ENCODE peak calls at places on chromosome 16, in seven cellular contexts. One of them, this sample, is unnamed. For H3K27me3, the result is how much of the 10 kb centered on the place peaks cover.

GRCh38 chr16:84584678-84585077 is 33.2 kb downstream of the COTL1 start:
- DNase-seq in IMR-90: no peak
- DNase-seq in mesendoderm: no peak
- DNase-seq in H9: no peak
- DNase-seq in H1: no peak
- DNase-seq in trophoblast cell: no peak
- DNase-seq in mesenchymal stem cell: no peak
- DNase-seq in this sample: no peak

GRCh38 chr16:17364319-17365210 is 106.2 kb downstream of the XYLT1 start:
- DNase-seq in IMR-90: peak
- DNase-seq in mesendoderm: no peak
- DNase-seq in H9: no peak
- DNase-seq in H1: no peak
- DNase-seq in trophoblast cell: no peak
- DNase-seq in mesenchymal stem cell: no peak
- DNase-seq in this sample: no peak

GRCh38 chr16:68995011-68995504 is 110.4 kb upstream of the HAS3 start:
- DNase-seq in IMR-90: peak
- DNase-seq in mesendoderm: peak
- DNase-seq in H9: peak
- DNase-seq in H1: peak
- DNase-seq in trophoblast cell: peak
- DNase-seq in mesenchymal stem cell: peak
- DNase-seq in this sample: no peak

GRCh38 chr16:58366247-58367031 is 25.8 kb upstream of the GINS3 start:
- DNase-seq in IMR-90: peak
- DNase-seq in mesendoderm: no peak
- DNase-seq in H9: no peak
- DNase-seq in H1: no peak
- DNase-seq in trophoblast cell: peak
- DNase-seq in mesenchymal stem cell: peak
- DNase-seq in this sample: no peak

GRCh38 chr16:75803753-75804152 is 77.5 kb upstream of the CPHXL start:
- DNase-seq in IMR-90: no peak
- DNase-seq in mesendoderm: no peak
- DNase-seq in H9: no peak
- DNase-seq in H1: no peak
- DNase-seq in trophoblast cell: no peak
- DNase-seq in mesenchymal stem cell: no peak
- DNase-seq in this sample: no peak

GRCh38 chr16:28499854-28500253 is 5.4 kb downstream of the APOBR start:
- DNase-seq in IMR-90: no peak
- DNase-seq in mesendoderm: peak
- DNase-seq in H9: no peak
- DNase-seq in H1: no peak
- DNase-seq in trophoblast cell: peak
- DNase-seq in mesenchymal stem cell: no peak
- DNase-seq in this sample: no peak

GRCh38 chr16:12837344-12837743 is 33.7 kb upstream of the CPPED1 start:
- DNase-seq in IMR-90: no peak
- DNase-seq in mesendoderm: no peak
- DNase-seq in H9: no peak
- DNase-seq in H1: no peak
- DNase-seq in trophoblast cell: no peak
- DNase-seq in mesenchymal stem cell: no peak
- DNase-seq in this sample: no peak

GRCh38 chr16:31409433-31409832 is 16.3 kb downstream of the ITGAD start:
- DNase-seq in IMR-90: peak
- DNase-seq in mesendoderm: no peak
- DNase-seq in H9: no peak
- DNase-seq in H1: no peak
- DNase-seq in trophoblast cell: peak
- DNase-seq in mesenchymal stem cell: peak
- DNase-seq in this sample: no peak

GRCh38 chr16:19601083-19601976 is 45.8 kb downstream of the VPS35L start:
- DNase-seq in IMR-90: peak
- DNase-seq in mesendoderm: peak
- DNase-seq in H9: no peak
- DNase-seq in H1: no peak
- DNase-seq in trophoblast cell: peak
- DNase-seq in mesenchymal stem cell: peak
- DNase-seq in this sample: peak

GRCh38 chr16:74320707-74321106 is 24.1 kb downstream of the PSMD7 start:
- DNase-seq in IMR-90: no peak
- DNase-seq in mesendoderm: no peak
- DNase-seq in H9: no peak
- DNase-seq in H1: no peak
- DNase-seq in trophoblast cell: no peak
- DNase-seq in mesenchymal stem cell: no peak
- DNase-seq in this sample: no peak

GRCh38 chr16:24700549-24701392 is 28.7 kb upstream of the TNRC6A start:
- DNase-seq in IMR-90: peak
- DNase-seq in mesendoderm: peak
- DNase-seq in H9: peak
- DNase-seq in H1: peak
- DNase-seq in trophoblast cell: peak
- DNase-seq in mesenchymal stem cell: peak
- DNase-seq in this sample: no peak

GRCh38 chr16:67372664-67373063 is 20.6 kb downstream of the TPPP3 start:
- DNase-seq in IMR-90: peak
- DNase-seq in mesendoderm: no peak
- DNase-seq in H9: no peak
- DNase-seq in H1: no peak
- DNase-seq in trophoblast cell: peak
- DNase-seq in mesenchymal stem cell: peak
- DNase-seq in this sample: no peak

GRCh38 chr16:31193874-31194273 is 8.7 kb downstream of the PYCARD start:
- DNase-seq in IMR-90: no peak
- DNase-seq in mesendoderm: no peak
- DNase-seq in H9: no peak
- DNase-seq in H1: no peak
- DNase-seq in trophoblast cell: peak
- DNase-seq in mesenchymal stem cell: no peak
- DNase-seq in this sample: no peak

GRCh38 chr16:89588413-89589109 is 13.0 kb downstream of the CPNE7 start:
- DNase-seq in IMR-90: no peak
- DNase-seq in mesendoderm: no peak
- DNase-seq in H9: no peak
- DNase-seq in H1: no peak
- DNase-seq in trophoblast cell: no peak
- DNase-seq in mesenchymal stem cell: no peak
- DNase-seq in this sample: no peak

GRCh38 chr16:4548124-4548523 is 8.0 kb upstream of the C16orf96 start:
- DNase-seq in IMR-90: no peak
- DNase-seq in mesendoderm: no peak
- DNase-seq in H9: no peak
- DNase-seq in H1: no peak
- DNase-seq in trophoblast cell: no peak
- DNase-seq in mesenchymal stem cell: no peak
- DNase-seq in this sample: no peak

GRCh38 chr16:86848821-86849220 is 270.5 kb downstream of the FOXL1 start:
- DNase-seq in IMR-90: peak
- DNase-seq in mesendoderm: no peak
- DNase-seq in H9: no peak
- DNase-seq in H1: no peak
- DNase-seq in trophoblast cell: no peak
- DNase-seq in mesenchymal stem cell: no peak
- DNase-seq in this sample: no peak

GRCh38 chr16:3590736-3591435 is 13.7 kb upstream of the NLRC3 start:
- DNase-seq in IMR-90: no peak
- DNase-seq in mesendoderm: no peak
- DNase-seq in H9: no peak
- DNase-seq in H1: no peak
- DNase-seq in trophoblast cell: peak
- DNase-seq in mesenchymal stem cell: no peak
- DNase-seq in this sample: no peak

GRCh38 chr16:66512589-66513404 is 37.1 kb downstream of the TK2 start:
- DNase-seq in IMR-90: no peak
- DNase-seq in mesendoderm: peak
- DNase-seq in H9: no peak
- DNase-seq in H1: no peak
- DNase-seq in trophoblast cell: peak
- DNase-seq in mesenchymal stem cell: peak
- DNase-seq in this sample: no peak

GRCh38 chr16:29757950-29758466 is 12.2 kb upstream of the C16orf54 start:
- DNase-seq in IMR-90: peak
- DNase-seq in mesendoderm: peak
- DNase-seq in H9: no peak
- DNase-seq in H1: no peak
- DNase-seq in trophoblast cell: no peak
- DNase-seq in mesenchymal stem cell: peak
- DNase-seq in this sample: no peak

GRCh38 chr16:85720319-85720637 is 30.6 kb downstream of the C16orf74 start:
- DNase-seq in IMR-90: no peak
- DNase-seq in mesendoderm: no peak
- DNase-seq in H9: no peak
- DNase-seq in H1: no peak
- DNase-seq in trophoblast cell: no peak
- DNase-seq in mesenchymal stem cell: no peak
- DNase-seq in this sample: no peak

GRCh38 chr16:70159355-70160348 is 13.9 kb upstream of the CLEC18C start:
- DNase-seq in IMR-90: peak
- DNase-seq in mesendoderm: no peak
- DNase-seq in H9: no peak
- DNase-seq in H1: no peak
- DNase-seq in trophoblast cell: no peak
- DNase-seq in mesenchymal stem cell: no peak
- DNase-seq in this sample: no peak

GRCh38 chr16:26688105-26688504 is 378.6 kb upstream of the C16orf82 start:
- DNase-seq in IMR-90: no peak
- DNase-seq in mesendoderm: no peak
- DNase-seq in H9: no peak
- DNase-seq in H1: no peak
- DNase-seq in trophoblast cell: no peak
- DNase-seq in mesenchymal stem cell: no peak
- DNase-seq in this sample: no peak

GRCh38 chr16:47877166-47877565 is 278.6 kb downstream of the ABCC12 start:
- DNase-seq in IMR-90: no peak
- DNase-seq in mesendoderm: no peak
- DNase-seq in H9: no peak
- DNase-seq in H1: no peak
- DNase-seq in trophoblast cell: no peak
- DNase-seq in mesenchymal stem cell: no peak
- DNase-seq in this sample: no peak

GRCh38 chr16:58451945-58452401 is 48.0 kb upstream of the NDRG4 start:
- DNase-seq in IMR-90: no peak
- DNase-seq in mesendoderm: no peak
- DNase-seq in H9: no peak
- DNase-seq in H1: no peak
- DNase-seq in trophoblast cell: no peak
- DNase-seq in mesenchymal stem cell: peak
- DNase-seq in this sample: no peak

GRCh38 chr16:87687998-87688529 is 77.7 kb downstream of the KLHDC4 start:
- DNase-seq in IMR-90: no peak
- DNase-seq in mesendoderm: no peak
- DNase-seq in H9: no peak
- DNase-seq in H1: no peak
- DNase-seq in trophoblast cell: no peak
- DNase-seq in mesenchymal stem cell: no peak
- DNase-seq in this sample: no peak

GRCh38 chr16:86680661-86681439 is 102.5 kb downstream of the FOXL1 start:
- DNase-seq in IMR-90: no peak
- DNase-seq in mesendoderm: no peak
- DNase-seq in H9: no peak
- DNase-seq in H1: no peak
- DNase-seq in trophoblast cell: no peak
- DNase-seq in mesenchymal stem cell: no peak
- DNase-seq in this sample: no peak

GRCh38 chr16:1678500-1679098 is 520 bp downstream of the JPT2 start:
- DNase-seq in IMR-90: peak
- DNase-seq in mesendoderm: peak
- DNase-seq in H9: no peak
- DNase-seq in H1: no peak
- DNase-seq in trophoblast cell: peak
- DNase-seq in mesenchymal stem cell: peak
- DNase-seq in this sample: peak

GRCh38 chr16:10878644-10879498 is 1.9 kb downstream of the CIITA start:
- DNase-seq in IMR-90: peak
- DNase-seq in mesendoderm: no peak
- DNase-seq in H9: peak
- DNase-seq in H1: no peak
- DNase-seq in trophoblast cell: no peak
- DNase-seq in mesenchymal stem cell: peak
- DNase-seq in this sample: no peak

GRCh38 chr16:89616576-89617437 is 3.4 kb downstream of the DPEP1 start:
- DNase-seq in IMR-90: no peak
- DNase-seq in mesendoderm: no peak
- DNase-seq in H9: no peak
- DNase-seq in H1: no peak
- DNase-seq in trophoblast cell: no peak
- DNase-seq in mesenchymal stem cell: no peak
- DNase-seq in this sample: no peak

GRCh38 chr16:9800180-9800738 is 382.0 kb downstream of the GRIN2A start:
- DNase-seq in IMR-90: no peak
- DNase-seq in mesendoderm: no peak
- DNase-seq in H9: no peak
- DNase-seq in H1: no peak
- DNase-seq in trophoblast cell: no peak
- DNase-seq in mesenchymal stem cell: no peak
- DNase-seq in this sample: no peak

GRCh38 chr16:81586421-81586820 is 141.8 kb downstream of the CMIP start:
- DNase-seq in IMR-90: peak
- DNase-seq in mesendoderm: peak
- DNase-seq in H9: no peak
- DNase-seq in H1: no peak
- DNase-seq in trophoblast cell: peak
- DNase-seq in mesenchymal stem cell: peak
- DNase-seq in this sample: no peak
- H2BK120ac ChIP-seq in IMR-90: no peak
- H2BK120ac ChIP-seq in mesendoderm: no peak
- H2BK120ac ChIP-seq in H9: no peak
- H2BK120ac ChIP-seq in H1: no peak
- H2BK120ac ChIP-seq in trophoblast cell: peak
- H2BK120ac ChIP-seq in mesenchymal stem cell: no peak
- H2BK120ac ChIP-seq in this sample: no peak

GRCh38 chr16:71431991-71432390 is 9.9 kb downstream of the TLE7 start:
- DNase-seq in IMR-90: no peak
- DNase-seq in mesendoderm: no peak
- DNase-seq in H9: no peak
- DNase-seq in H1: no peak
- DNase-seq in trophoblast cell: no peak
- DNase-seq in mesenchymal stem cell: no peak
- DNase-seq in this sample: no peak
- H3K27me3 ChIP-seq in IMR-90: under half
- H3K27me3 ChIP-seq in mesendoderm: under half
- H3K27me3 ChIP-seq in H9: under half
- H3K27me3 ChIP-seq in H1: under half
- H3K27me3 ChIP-seq in trophoblast cell: under half
- H3K27me3 ChIP-seq in mesenchymal stem cell: under half
- H3K27me3 ChIP-seq in this sample: under half

GRCh38 chr16:73230651-73231050 is 182.7 kb upstream of the ZFHX3 start:
- DNase-seq in IMR-90: no peak
- DNase-seq in mesendoderm: peak
- DNase-seq in H9: no peak
- DNase-seq in H1: no peak
- DNase-seq in trophoblast cell: no peak
- DNase-seq in mesenchymal stem cell: no peak
- DNase-seq in this sample: no peak
- H2BK120ac ChIP-seq in IMR-90: peak
- H2BK120ac ChIP-seq in mesendoderm: no peak
- H2BK120ac ChIP-seq in H9: no peak
- H2BK120ac ChIP-seq in H1: no peak
- H2BK120ac ChIP-seq in trophoblast cell: no peak
- H2BK120ac ChIP-seq in mesenchymal stem cell: no peak
- H2BK120ac ChIP-seq in this sample: no peak

GRCh38 chr16:55333690-55334089 is 9.7 kb downstream of the IRX6 start:
- DNase-seq in IMR-90: no peak
- DNase-seq in mesendoderm: no peak
- DNase-seq in H9: no peak
- DNase-seq in H1: no peak
- DNase-seq in trophoblast cell: no peak
- DNase-seq in mesenchymal stem cell: no peak
- DNase-seq in this sample: no peak
- H3K27me3 ChIP-seq in IMR-90: under half
- H3K27me3 ChIP-seq in mesendoderm: under half
- H3K27me3 ChIP-seq in H9: half or more
- H3K27me3 ChIP-seq in H1: half or more
- H3K27me3 ChIP-seq in trophoblast cell: under half
- H3K27me3 ChIP-seq in mesenchymal stem cell: half or more
- H3K27me3 ChIP-seq in this sample: half or more

This sample was measured in neuronal stem cell.